ENCODE peak calls at places on chromosomes 11 and 22, in seven cellular contexts. M is bronchial epithelial cell; A is GM12865; G is anterior cingulate cortex; Y is T follicular helper cell; P is effector memory CD4-positive, alpha-beta T cell; Z is stimulated activated CD8-positive, alpha-beta memory T cell treated with anti-CD3 and anti-CD28 coated beads, Interleukin-4, amount 100 ng/mL, for 48 hours. D is an unnamed sample.

GRCh38 chr11:26992031-26992541 is 1.8 kb upstream of the FIBIN start:
- DNase-seq in P (no peak), A (no peak), M (peak; percentile 96), G (no peak), Y (no peak), Z (no peak), D (no peak)

GRCh38 chr11:117026593-117027330 is 71.5 kb downstream of the SIK3 start:
- DNase-seq in G (no peak), P (no peak), Y (no peak), A (peak; percentile 26), Z (no peak), M (peak; percentile 83), D (no peak)

GRCh38 chr11:112247198-112247597 is 13.5 kb downstream of the PLET1 start:
- DNase-seq in Z (no peak), A (no peak), M (peak; percentile 71), Y (no peak), P (no peak), G (no peak), D (no peak)

GRCh38 chr11:133987221-133987620 is 30.5 kb upstream of the IGSF9B start:
- DNase-seq in P (no peak), Y (no peak), A (no peak), Z (no peak), G (no peak), M (no peak), D (no peak)

GRCh38 chr11:73856001-73856663 is 20.5 kb downstream of the COA4 start:
- DNase-seq in M (no peak), Y (no peak), G (peak; percentile 49), Z (no peak), A (no peak), P (no peak), D (peak; percentile 76)

GRCh38 chr11:61666684-61667297 is 13.4 kb upstream of the DAGLA start:
- DNase-seq in P (no peak), Y (no peak), Z (no peak), G (no peak), A (no peak), M (no peak), D (no peak)

GRCh38 chr22:23496445-23496833 is 83.7 kb downstream of the IGLL1 start:
- DNase-seq in Y (no peak), Z (no peak), G (no peak), P (no peak), A (no peak), M (no peak), D (no peak)

GRCh38 chr11:117279711-117280376 is 11.3 kb upstream of the BACE1-AS start:
- DNase-seq in M (no peak), Y (no peak), G (no peak), P (no peak), Z (no peak), A (no peak), D (no peak)

GRCh38 chr22:28925916-28926315 is 42.5 kb downstream of the ZNRF3 start:
- DNase-seq in Z (no peak), M (no peak), Y (no peak), A (no peak), P (no peak), G (no peak), D (no peak)

GRCh38 chr22:40844951-40845350 is 11.5 kb downstream of the ST13 start:
- DNase-seq in A (no peak), G (no peak), Z (no peak), M (no peak), P (no peak), Y (no peak), D (no peak)

GRCh38 chr22:17836977-17837742 is 62.9 kb upstream of the BID start:
- DNase-seq in Y (no peak), A (no peak), Z (no peak), P (no peak), G (no peak), M (peak; percentile 29), D (no peak)

GRCh38 chr11:131601586-131601985 is 231.2 kb downstream of the NTM start:
- DNase-seq in A (no peak), Y (no peak), Z (no peak), M (no peak), G (no peak), P (no peak), D (no peak)

GRCh38 chr11:117839234-117839882 is 14.8 kb upstream of the FXYD2 start:
- DNase-seq in A (no peak), M (no peak), G (no peak), Y (no peak), P (no peak), Z (peak; percentile 18), D (no peak)

GRCh38 chr11:116294630-116295029 is 478.2 kb downstream of the BUD13 start:
- DNase-seq in P (no peak), G (no peak), Z (no peak), M (peak; percentile 71), Y (no peak), A (no peak), D (no peak)

GRCh38 chr11:18501629-18502028 is 25.1 kb downstream of the TSG101 start:
- DNase-seq in Z (no peak), P (no peak), A (no peak), M (no peak), G (no peak), Y (no peak), D (no peak)

GRCh38 chr11:65128182-65129145 is 5.9 kb downstream of the SYVN1 start:
- DNase-seq in Y (no peak), A (no peak), P (no peak), G (no peak), M (no peak), Z (no peak), D (no peak)

GRCh38 chr22:46377566-46378498 is 42.3 kb downstream of the TRMU start:
- DNase-seq in M (peak; percentile 47), P (no peak), A (no peak), G (no peak), Y (no peak), Z (no peak), D (no peak)

GRCh38 chr22:38802671-38803121 is 8.8 kb upstream of the DNAL4 start:
- DNase-seq in Z (no peak), G (peak; percentile 25), M (peak; percentile 98), P (no peak), A (no peak), Y (no peak), D (no peak)

GRCh38 chr22:33105501-33105911 is 47.3 kb upstream of the SYN3 start:
- DNase-seq in G (peak; percentile 7), Z (no peak), A (no peak), M (peak; percentile 46), P (no peak), Y (no peak), D (no peak)